ENCODE peak calls at places on chromosomes 13 and 19, in six cellular contexts. X is H1, D is mesendoderm, E is H9, U is IMR-90, N is mesenchymal stem cell. Q is an unnamed sample.
A peak's percentile ranks its signal among the peaks of the same experiment; 100 is the strongest.

GRCh38 chr19:31177230-31177629 is 172.0 kb downstream of the TSHZ3 start:
- DNase-seq in X (no peak), D (no peak), E (peak; percentile 14), U (no peak), N (no peak), Q (no peak)

GRCh38 chr13:26759907-26760834 is at the start of gene GPR12:
- DNase-seq in X (no peak), D (no peak), E (no peak), U (no peak), N (no peak), Q (no peak)

GRCh38 chr19:535017-535835 is 3.7 kb downstream of the CDC34 start:
- DNase-seq in X (no peak), D (no peak), E (peak; percentile 28), U (no peak), N (no peak), Q (no peak)

GRCh38 chr13:23488442-23488841 is 54.9 kb upstream of the SACS start:
- DNase-seq in X (no peak), D (peak; percentile 46), E (no peak), U (peak; percentile 79), N (peak; percentile 68), Q (no peak)

GRCh38 chr19:58350001-58350801 is 3.1 kb downstream of the A1BG start:
- DNase-seq in X (no peak), D (no peak), E (no peak), U (no peak), N (no peak), Q (no peak)

GRCh38 chr19:35868172-35868822 is at the start of gene APLP1:
- DNase-seq in X (peak; percentile 84), D (peak; percentile 50), E (peak; percentile 73), U (no peak), N (peak; percentile 24), Q (peak; percentile 78)

GRCh38 chr13:106349080-106349841 is 186.2 kb downstream of the EFNB2 start:
- DNase-seq in X (peak; percentile 57), D (peak; percentile 79), E (peak; percentile 56), U (peak; percentile 34), N (peak; percentile 32), Q (peak; percentile 38)

GRCh38 chr13:27966641-27967202 is 2.4 kb downstream of the CDX2 start:
- DNase-seq in X (peak; percentile 80), D (peak; percentile 78), E (peak; percentile 90), U (no peak), N (no peak), Q (no peak)

GRCh38 chr19:47215581-47215980 is 15.4 kb downstream of the BBC3 start:
- DNase-seq in X (no peak), D (no peak), E (no peak), U (no peak), N (no peak), Q (no peak)

GRCh38 chr19:31139871-31140505 is 209.2 kb downstream of the TSHZ3 start:
- DNase-seq in X (no peak), D (no peak), E (no peak), U (peak; percentile 90), N (peak; percentile 70), Q (no peak)

GRCh38 chr19:35124098-35125060 is 8.8 kb downstream of the FXYD3 start:
- DNase-seq in X (no peak), D (peak; percentile 52), E (peak; percentile 58), U (peak; percentile 86), N (no peak), Q (no peak)

GRCh38 chr19:35476149-35476548 is 14.1 kb downstream of the KRTDAP start:
- DNase-seq in X (peak; percentile 83), D (peak; percentile 49), E (peak; percentile 62), U (no peak), N (no peak), Q (no peak)

GRCh38 chr19:6599866-6600454 is 9.0 kb upstream of the CD70 start:
- DNase-seq in X (no peak), D (no peak), E (no peak), U (no peak), N (no peak), Q (no peak)
- H2BK15ac ChIP-seq in X (no peak overlapping the region), D (no peak overlapping the region), E (no peak overlapping the region), U (no peak overlapping the region), N (no peak overlapping the region), Q (no peak overlapping the region)

GRCh38 chr19:39539519-39540332 is at the start of gene EID2:
- DNase-seq in X (peak; percentile 96), D (peak; percentile 92), E (peak; percentile 93), U (peak; percentile 93), N (peak; percentile 92), Q (peak; percentile 94)

GRCh38 chr19:39542198-39542597 is 2.2 kb upstream of the EID2 start:
- DNase-seq in X (peak; percentile 24), D (peak; percentile 39), E (no peak), U (no peak), N (no peak), Q (no peak)

GRCh38 chr19:39543477-39543857 is 3.5 kb upstream of the EID2 start:
- DNase-seq in X (no peak), D (no peak), E (no peak), U (no peak), N (no peak), Q (no peak)

GRCh38 chr19:39539165-39539518 is 819 bp downstream of the EID2 start:
- DNase-seq in X (no peak), D (peak; percentile 93), E (no peak), U (peak; percentile 54), N (no peak), Q (no peak)

DNA sequence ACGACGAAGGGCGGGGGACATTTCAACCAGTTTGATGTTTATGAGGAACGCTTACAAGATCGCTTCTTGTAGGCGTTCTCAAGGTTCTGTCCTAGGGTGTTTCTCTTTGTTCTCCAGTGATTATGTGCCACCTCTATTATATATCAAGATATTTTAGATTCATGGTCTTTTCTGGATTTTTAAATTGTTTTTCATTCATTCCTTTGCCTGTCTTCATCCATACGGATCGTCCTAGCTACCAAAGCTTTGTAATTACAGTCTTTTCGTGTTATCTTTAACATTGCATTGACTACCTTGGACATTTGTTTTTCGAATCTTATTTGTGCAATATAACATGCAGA is 342 bp upstream of the EID2 start:
- DNase-seq in X (no peak), D (no peak), E (no peak), U (no peak), N (no peak), Q (no peak)
- H2BK15ac ChIP-seq in X (no peak overlapping the region), D (no peak overlapping the region), E (no peak overlapping the region), U (no peak overlapping the region), N (no peak overlapping the region), Q (no peak overlapping the region)

GRCh38 chr19:19448238-19448544 is 42.7 kb downstream of the GATAD2A start:
- DNase-seq in X (no peak), D (no peak), E (peak; percentile 26), U (no peak), N (no peak), Q (no peak)

GRCh38 chr19:19451429-19452240 is 46.2 kb downstream of the GATAD2A start:
- DNase-seq in X (no peak), D (no peak), E (no peak), U (no peak), N (no peak), Q (no peak)

GRCh38 chr19:19453129-19453461 is 47.6 kb downstream of the GATAD2A start:
- DNase-seq in X (no peak), D (no peak), E (no peak), U (no peak), N (no peak), Q (no peak)

GRCh38 chr19:19447536-19448237 is 42.2 kb downstream of the GATAD2A start:
- DNase-seq in X (no peak), D (no peak), E (peak; percentile 31), U (peak; percentile 28), N (no peak), Q (no peak)

DNA sequence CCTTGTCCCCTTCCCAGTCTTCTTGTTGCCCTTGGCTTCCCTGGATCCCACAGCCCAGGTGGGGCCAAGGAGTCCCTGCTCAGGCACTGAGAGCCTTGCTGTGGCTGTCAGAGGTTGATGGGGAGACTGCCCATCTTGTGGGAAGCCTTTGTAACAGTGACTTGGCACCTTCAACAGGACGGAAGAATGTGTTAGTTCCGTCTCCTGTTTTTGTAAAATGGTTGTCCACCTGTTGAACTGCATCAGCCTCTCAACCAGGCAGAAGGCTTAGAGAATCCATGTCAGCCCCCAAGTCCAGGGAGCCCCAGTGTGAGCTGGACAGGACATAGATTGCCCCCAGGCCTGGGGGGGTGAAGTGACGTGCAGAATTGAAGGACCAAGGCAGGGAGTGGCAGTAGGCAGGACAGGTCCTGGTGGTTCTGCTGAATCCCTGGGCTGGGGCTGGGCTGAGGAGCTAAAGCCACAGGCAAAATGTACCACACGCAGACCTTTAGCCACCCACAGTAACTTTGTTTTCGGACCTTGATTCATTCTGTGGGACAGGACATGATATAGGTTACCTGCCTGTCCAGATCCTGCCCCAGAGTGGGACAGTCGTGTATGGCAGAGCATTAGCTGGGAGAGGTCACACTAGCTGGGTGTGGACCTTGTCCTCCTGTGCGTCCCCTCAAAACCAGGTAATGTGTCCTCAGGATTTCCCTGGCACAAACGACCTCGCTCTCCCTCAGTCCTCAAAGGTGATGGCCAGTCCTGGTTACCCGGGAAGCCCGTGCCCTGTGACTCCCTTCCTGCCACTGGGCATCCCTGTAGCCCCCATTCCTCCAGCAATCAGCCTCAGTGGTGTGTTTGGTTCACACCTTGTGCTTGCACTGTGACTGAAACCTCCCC is 47.0 kb downstream of the GATAD2A start:
- DNase-seq in X (no peak), D (no peak), E (no peak), U (no peak), N (no peak), Q (no peak)
- H2BK15ac ChIP-seq in X (peak overlapping the region; percentile 46), D (no peak overlapping the region), E (no peak overlapping the region), U (no peak overlapping the region), N (no peak overlapping the region), Q (no peak overlapping the region)

DNA sequence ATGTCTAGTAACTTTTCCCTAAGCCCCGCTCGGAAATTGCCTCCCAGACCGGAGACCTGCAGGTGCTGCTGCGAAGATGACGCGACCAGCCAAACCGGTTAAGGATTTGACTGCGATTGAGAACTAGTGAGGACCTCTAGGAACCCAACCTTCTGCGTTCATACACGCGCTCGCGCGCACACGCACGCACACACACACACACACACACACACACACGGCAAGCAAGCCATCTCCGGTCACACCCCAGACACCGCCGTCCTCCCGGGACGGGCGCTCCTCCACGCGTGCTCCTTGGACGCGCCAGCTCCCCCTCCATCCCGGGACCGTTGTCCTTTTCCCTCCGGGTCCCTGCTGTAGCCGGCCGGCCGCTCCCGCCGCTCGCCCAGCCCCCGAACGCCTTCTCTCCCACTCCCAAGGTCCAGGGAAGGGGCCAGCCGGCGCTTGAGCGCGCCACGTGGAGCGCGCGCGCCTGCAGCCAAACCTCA is 1.2 kb downstream of the TBC1D4 start:
- DNase-seq in X (peak; percentile 61), D (peak; percentile 79), E (peak; percentile 72), U (peak; percentile 37), N (peak; percentile 57), Q (peak; percentile 46)
- H2BK15ac ChIP-seq in X (no peak overlapping the region), D (no peak overlapping the region), E (no peak overlapping the region), U (no peak overlapping the region), N (no peak overlapping the region), Q (peak overlapping the region; percentile 55)